ENCODE peak calls at places on chromosomes 6 and 20, in ten cellular contexts. H, C, Z, M, W, O, E, D, K and B are unnamed samples.

GRCh38 chr6:136553166-136553787 is 3.1 kb upstream of the MAP7 start:
- DNase-seq in W (no peak), O (no peak), E (no peak), M (no peak), Z (no peak), D (no peak), H (peak; percentile 32), K (no peak), C (no peak), B (no peak)

GRCh38 chr20:35048739-35049138 is 43.9 kb downstream of the TRPC4AP start:
- DNase-seq in W (no peak), K (no peak), C (no peak), Z (no peak), H (no peak), O (no peak), M (no peak), E (no peak), D (no peak), B (no peak)

GRCh38 chr6:113352029-113352801 is 504.9 kb upstream of the MARCKS start:
- DNase-seq in H (peak; percentile 12), K (no peak), D (no peak), M (peak; percentile 33), C (no peak), O (no peak), Z (no peak), W (peak; percentile 55), E (no peak), B (no peak)

GRCh38 chr20:51195419-51195901 is 172.6 kb upstream of the KCNG1 start:
- DNase-seq in K (no peak), D (no peak), H (no peak), O (no peak), Z (no peak), E (no peak), M (no peak), C (no peak), W (no peak), B (no peak)

GRCh38 chr6:49839957-49840356 is 26.4 kb downstream of the CRISP1 start:
- DNase-seq in Z (no peak), C (no peak), W (no peak), D (no peak), H (no peak), K (no peak), E (no peak), M (no peak), O (no peak), B (no peak)

GRCh38 chr20:9270831-9271230 is 201.9 kb downstream of the PLCB4 start:
- DNase-seq in E (no peak), W (no peak), M (no peak), C (no peak), D (no peak), Z (no peak), O (no peak), K (no peak), H (no peak), B (no peak)

GRCh38 chr6:150185697-150186096 is 42.9 kb downstream of the PPP1R14C start:
- DNase-seq in H (peak; percentile 73), O (no peak), C (no peak), W (no peak), E (no peak), M (no peak), K (no peak), Z (no peak), D (no peak), B (no peak)

GRCh38 chr6:123770247-123770949 is 33.3 kb upstream of the NKAIN2 start:
- DNase-seq in C (no peak), E (no peak), H (no peak), K (no peak), W (no peak), D (no peak), O (no peak), Z (no peak), M (no peak), B (no peak)

GRCh38 chr6:158503846-158504245 is 56.0 kb upstream of the TMEM181 start:
- DNase-seq in M (no peak), K (no peak), Z (no peak), O (no peak), W (no peak), E (no peak), C (no peak), D (no peak), H (no peak), B (peak; percentile 77)

GRCh38 chr6:158501638-158502592 is 58.0 kb upstream of the TMEM181 start:
- DNase-seq in Z (no peak), O (no peak), E (no peak), H (no peak), C (no peak), M (no peak), D (no peak), W (no peak), K (no peak), B (no peak)

GRCh38 chr6:158505194-158505593 is 54.7 kb upstream of the TMEM181 start:
- DNase-seq in Z (no peak), H (no peak), M (no peak), D (no peak), E (no peak), O (no peak), W (no peak), K (no peak), C (no peak), B (no peak)

GRCh38 chr6:158502593-158502950 is 57.3 kb upstream of the TMEM181 start:
- DNase-seq in D (no peak), Z (no peak), E (no peak), K (no peak), M (no peak), H (no peak), O (no peak), W (no peak), C (no peak), B (no peak)

DNA sequence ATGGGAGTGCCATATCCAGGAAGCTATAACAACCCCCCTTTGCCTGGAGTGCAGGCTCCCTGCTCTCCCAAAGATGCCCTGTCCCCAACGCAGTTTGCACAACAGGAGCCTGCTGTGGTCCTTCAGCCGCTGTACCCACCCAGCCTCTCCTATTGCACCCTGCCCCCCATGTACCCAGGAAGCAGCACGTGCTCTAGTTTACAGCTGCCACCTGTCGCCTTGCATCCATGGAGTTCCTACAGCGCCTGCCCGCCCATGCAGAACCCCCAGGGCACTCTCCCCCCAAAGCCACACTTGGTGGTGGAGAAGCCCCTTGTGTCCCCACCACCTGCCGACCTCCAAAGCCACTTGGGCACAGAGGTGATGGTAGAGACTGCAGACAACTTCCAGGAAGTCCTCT is 56.7 kb upstream of the TMEM181 start:
- DNase-seq in M (no peak), C (no peak), D (no peak), Z (no peak), H (no peak), K (no peak), W (no peak), O (no peak), E (no peak), B (no peak)
- TF ChIP-seq EP300 in M (no peak), C (no peak), D (no peak), Z (no peak), H (no peak), K (no peak), W (no peak), O (no peak), E (no peak), B (no peak)

GRCh38 chr6:130620338-130620781 is 206.8 kb upstream of the SMLR1 start:
- DNase-seq in Z (no peak), H (no peak), C (no peak), K (no peak), E (no peak), W (no peak), D (no peak), O (no peak), M (no peak), B (no peak)

GRCh38 chr6:130625825-130626500 is 201.2 kb upstream of the SMLR1 start:
- DNase-seq in E (no peak), Z (no peak), M (no peak), O (no peak), D (no peak), C (no peak), W (no peak), K (no peak), H (no peak), B (no peak)

GRCh38 chr6:130622142-130622541 is 205.1 kb upstream of the SMLR1 start:
- DNase-seq in E (no peak), D (no peak), O (no peak), C (no peak), H (no peak), M (no peak), K (no peak), W (no peak), Z (no peak), B (no peak)

GRCh38 chr6:130628862-130629261 is 198.3 kb upstream of the SMLR1 start:
- DNase-seq in W (no peak), Z (no peak), K (no peak), H (no peak), D (no peak), M (no peak), C (no peak), E (no peak), O (no peak), B (no peak)

GRCh38 chr6:130624046-130624445 is 203.2 kb upstream of the SMLR1 start:
- DNase-seq in K (no peak), W (no peak), O (no peak), H (no peak), E (no peak), C (no peak), D (no peak), M (no peak), Z (no peak), B (no peak)
- TF ChIP-seq EP300 in K (no peak), W (no peak), O (no peak), H (no peak), E (no peak), C (no peak), D (no peak), M (no peak), Z (no peak), B (no peak)

DNA sequence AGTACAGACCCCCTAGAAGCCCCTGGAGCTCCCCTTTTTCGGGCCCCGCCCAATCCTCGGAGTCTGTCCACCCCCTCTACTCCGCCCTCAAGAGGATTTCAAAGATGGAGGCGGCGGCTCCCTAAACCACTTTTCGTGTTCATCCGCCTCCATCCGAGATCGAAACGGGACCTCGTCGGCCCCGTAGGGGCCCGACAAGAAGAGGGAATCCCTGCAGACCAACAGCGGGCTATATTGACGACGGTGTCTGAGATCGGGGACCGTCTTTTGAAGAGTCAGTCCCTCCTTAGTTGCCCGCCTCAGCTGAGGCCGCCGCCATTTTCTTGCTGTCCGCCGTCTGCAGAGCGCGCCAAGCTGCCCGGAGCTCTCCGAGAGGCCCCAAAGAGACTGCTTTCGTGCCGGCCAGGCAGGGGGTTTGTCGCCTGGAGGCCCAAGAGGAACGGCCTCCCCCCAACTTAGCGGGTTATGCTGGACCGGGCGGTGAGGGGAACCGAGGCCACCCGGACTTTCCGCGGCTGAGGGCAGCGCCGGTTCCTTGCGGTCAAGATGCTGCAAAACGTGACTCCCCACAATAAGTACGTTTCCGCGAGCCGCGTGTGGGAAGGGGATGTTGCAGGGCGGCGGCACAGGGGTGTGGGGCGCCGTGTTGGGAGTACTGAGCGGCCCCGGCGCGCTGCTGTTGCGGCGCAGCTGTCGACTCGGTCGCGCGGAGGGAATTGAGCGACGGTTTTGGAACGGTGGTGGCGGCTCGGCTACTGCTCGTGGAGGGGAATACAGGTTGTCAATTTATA is 4.2 kb downstream of the BRD2 start:
- DNase-seq in O (peak; percentile 78), Z (no peak), K (no peak), H (peak; percentile 51), M (peak; percentile 36), D (peak; percentile 78), E (no peak), C (no peak), W (no peak), B (peak; percentile 42)
- TF ChIP-seq EP300 in O (no peak), Z (no peak), K (no peak), H (no peak), M (no peak), D (no peak), E (no peak), C (no peak), W (no peak), B (no peak)

DNA sequence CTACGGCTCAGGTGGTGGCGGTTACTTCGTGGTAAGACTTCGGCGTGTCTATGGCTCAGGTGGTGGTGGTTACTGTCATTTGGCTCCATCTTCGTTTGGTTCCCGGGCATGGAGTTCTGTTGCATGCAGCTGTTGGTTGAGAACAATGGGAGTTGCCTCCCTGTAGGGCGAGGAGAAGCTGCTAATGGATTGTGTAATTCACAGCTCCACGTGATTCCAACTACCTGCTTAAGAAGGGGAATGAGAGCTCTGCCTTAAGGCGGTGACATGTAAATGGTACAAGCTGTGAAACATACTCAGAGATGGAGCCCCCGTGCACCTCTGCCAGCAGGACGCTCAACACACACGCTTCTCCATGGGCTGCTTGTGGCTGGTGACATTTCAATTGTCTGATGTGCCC is 12.4 kb upstream of the DACT2 start:
- DNase-seq in H (no peak), M (no peak), O (no peak), W (no peak), Z (no peak), D (no peak), E (no peak), K (no peak), C (no peak), B (peak; percentile 44)
- TF ChIP-seq EP300 in H (no peak), M (no peak), O (no peak), W (no peak), Z (no peak), D (no peak), E (no peak), K (no peak), C (no peak), B (no peak)